ENCODE peak calls at places on chromosomes 13 and 19, in four cellular contexts. G is mesendoderm, Y is neuronal stem cell, R is IMR-90. P is an unnamed sample.
A peak's percentile ranks its signal among the peaks of the same experiment; 100 is the strongest.

GRCh38 chr13:92966900-92967299 is 259.7 kb upstream of the GPC6 start:
- DNase-seq in Y (no peak), G (no peak), R (no peak), P (no peak)

GRCh38 chr19:46480409-46480808 is 9.0 kb upstream of the PNMA8A start:
- DNase-seq in G (no peak), Y (no peak), R (peak; percentile 82), P (no peak)

GRCh38 chr19:17202713-17203112 is 12.4 kb upstream of the USE1 start:
- DNase-seq in G (no peak), Y (no peak), R (no peak), P (no peak)

GRCh38 chr13:98495627-98496238 is 81.2 kb downstream of the STK24 start:
- DNase-seq in Y (no peak), R (no peak), G (no peak), P (no peak)

GRCh38 chr19:2261438-2262172 is 5.4 kb upstream of the JSRP1 start:
- DNase-seq in Y (no peak), R (no peak), G (peak; percentile 51), P (peak; percentile 55)

GRCh38 chr19:56837004-56837403 is 3.5 kb downstream of the PEG3 start:
- DNase-seq in R (no peak), G (peak; percentile 76), Y (no peak), P (peak; percentile 54)

GRCh38 chr19:39401549-39402416 is 4.9 kb upstream of the ZFP36 start:
- DNase-seq in R (peak; percentile 89), G (peak; percentile 70), Y (no peak), P (peak; percentile 83)

GRCh38 chr19:49403404-49404187 is 15.5 kb downstream of the KASH5 start:
- DNase-seq in R (peak; percentile 33), G (peak; percentile 98), Y (no peak), P (no peak)

GRCh38 chr19:6674868-6675305 is 4.9 kb upstream of the TNFSF14 start:
- DNase-seq in G (peak; percentile 80), R (peak; percentile 21), Y (peak; percentile 17), P (no peak)

GRCh38 chr13:75550159-75550567 is 572 bp downstream of the UCHL3 start:
- DNase-seq in G (peak; percentile 40), R (peak; percentile 87), Y (no peak), P (peak; percentile 52)

GRCh38 chr19:17479325-17479791 is 9.0 kb downstream of the SLC27A1 start:
- DNase-seq in R (peak; percentile 76), Y (no peak), G (no peak), P (peak; percentile 78)

GRCh38 chr13:110433014-110433413 is 125.9 kb downstream of the COL4A2 start:
- DNase-seq in R (no peak), G (no peak), Y (no peak), P (no peak)

GRCh38 chr19:3785938-3786824 is at the start of gene MATK:
- DNase-seq in Y (no peak), G (no peak), R (no peak), P (no peak)

DNA sequence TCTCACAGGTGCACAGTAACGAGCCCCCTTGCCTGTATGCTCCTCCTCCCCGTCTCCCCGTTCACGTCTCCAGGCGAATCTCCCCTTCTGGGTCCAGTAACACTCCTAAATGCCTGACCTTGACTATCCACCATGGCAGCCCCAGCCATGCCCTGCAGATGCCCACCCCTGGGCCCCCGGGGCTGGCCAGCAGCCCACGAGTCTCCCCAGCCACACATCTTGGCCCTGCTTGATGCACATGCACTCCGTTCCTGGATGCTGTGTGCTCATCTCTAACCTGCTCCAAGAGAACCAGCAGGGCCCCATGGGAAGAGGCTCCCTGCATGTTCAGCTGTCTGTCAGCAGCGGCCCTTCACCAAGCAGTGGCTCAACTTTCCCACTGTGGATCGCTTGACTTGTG is 32.0 kb downstream of the HPN start:
- DNase-seq in Y (no peak), G (no peak), R (no peak), P (no peak)
- H2BK5ac ChIP-seq in Y (no peak overlapping the region), G (no peak overlapping the region), R (no peak overlapping the region), P (no peak overlapping the region)

DNA sequence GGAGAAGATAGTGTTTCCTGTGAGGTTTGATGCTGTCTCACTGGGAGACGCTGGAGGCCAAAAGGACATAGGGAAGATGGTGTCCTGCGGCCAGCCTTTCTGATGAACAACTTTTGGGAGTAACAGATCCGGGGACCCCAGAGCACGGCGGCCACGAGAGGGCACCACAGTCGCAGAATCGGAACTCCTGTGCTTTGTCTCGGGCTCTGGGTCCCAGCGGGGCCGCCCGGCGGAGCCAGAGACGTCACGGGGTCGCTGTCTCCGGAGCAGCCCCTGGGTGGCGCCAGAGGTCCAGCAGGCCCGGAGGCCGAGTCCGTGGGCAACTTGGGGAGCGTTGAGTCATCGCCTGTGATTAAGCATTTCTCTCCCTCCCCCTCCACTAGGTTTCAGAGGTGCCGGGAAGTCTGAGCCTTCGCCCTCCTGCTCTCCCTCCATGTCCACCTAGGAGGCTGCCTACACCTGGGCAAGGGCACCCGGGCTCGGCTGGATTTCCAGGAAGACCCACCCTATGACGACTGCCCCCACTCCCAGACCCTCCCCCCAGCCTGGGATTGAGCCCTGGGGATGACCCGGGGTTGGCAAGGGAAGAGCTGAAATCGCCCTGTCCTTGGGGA is 3.2 kb downstream of the NANOS3 start:
- DNase-seq in R (peak; percentile 93), G (peak; percentile 96), Y (peak; percentile 86), P (peak; percentile 96)
- H3K18ac ChIP-seq in R (peak overlapping the region; percentile 30), G (peak overlapping the region; percentile 89), Y (peak overlapping the region; percentile 95), P (peak overlapping the region; percentile 62)

GRCh38 chr19:36139120-36139472 is 770 bp upstream of the CAPNS1 start:
- DNase-seq in R (no peak), G (no peak), Y (no peak), P (no peak)
- H2BK120ac ChIP-seq in R (peak overlapping the region; percentile 56), G (no peak overlapping the region), Y (no peak overlapping the region), P (peak overlapping the region; percentile 43)

GRCh38 chr13:42039946-42040729 is 8.3 kb upstream of the DGKH start:
- DNase-seq in Y (peak; percentile 77), G (peak; percentile 73), R (peak; percentile 86), P (peak; percentile 69)

GRCh38 chr13:42041684-42042035 is 6.8 kb upstream of the DGKH start:
- DNase-seq in R (peak; percentile 63), G (peak; percentile 86), Y (peak; percentile 29), P (peak; percentile 62)

GRCh38 chr13:42041017-42041683 is 7.3 kb upstream of the DGKH start:
- DNase-seq in Y (peak; percentile 45), G (peak; percentile 71), R (peak; percentile 44), P (peak; percentile 46)

GRCh38 chr13:42039457-42039945 is 8.9 kb upstream of the DGKH start:
- DNase-seq in G (no peak), R (no peak), Y (peak; percentile 12), P (no peak)

GRCh38 chr13:42040730-42041016 is 7.8 kb upstream of the DGKH start:
- DNase-seq in R (no peak), G (no peak), Y (no peak), P (no peak)
- H2BK5ac ChIP-seq in R (peak overlapping the region; percentile 4), G (no peak overlapping the region), Y (no peak overlapping the region), P (no peak overlapping the region)

GRCh38 chr13:67221630-67222226 is 8.4 kb downstream of the PCDH9 start:
- DNase-seq in R (no peak), G (no peak), Y (no peak), P (no peak)

GRCh38 chr13:67224148-67224846 is 5.8 kb downstream of the PCDH9 start:
- DNase-seq in G (peak; percentile 77), R (peak; percentile 82), Y (peak; percentile 56), P (no peak)

GRCh38 chr13:67225252-67226159 is 4.6 kb downstream of the PCDH9 start:
- DNase-seq in G (no peak), R (no peak), Y (no peak), P (no peak)

GRCh38 chr13:67223024-67223423 is 7.1 kb downstream of the PCDH9 start:
- DNase-seq in Y (no peak), G (no peak), R (peak; percentile 60), P (no peak)

GRCh38 chr13:67223742-67224141 is 6.4 kb downstream of the PCDH9 start:
- DNase-seq in R (peak; percentile 32), Y (no peak), G (no peak), P (no peak)
- H3K18ac ChIP-seq in R (no peak overlapping the region), Y (no peak overlapping the region), G (no peak overlapping the region), P (no peak overlapping the region)

GRCh38 chr19:42538841-42539709 is 10.8 kb upstream of the CEACAM1 start:
- DNase-seq in Y (no peak), G (no peak), R (no peak), P (no peak)

GRCh38 chr19:42542791-42543190 is 14.5 kb upstream of the CEACAM1 start:
- DNase-seq in G (no peak), R (no peak), Y (no peak), P (no peak)

GRCh38 chr19:42544146-42544545 is 15.9 kb upstream of the CEACAM1 start:
- DNase-seq in Y (no peak), G (no peak), R (no peak), P (no peak)

GRCh38 chr19:42540071-42540553 is 11.8 kb upstream of the CEACAM1 start:
- DNase-seq in Y (no peak), R (no peak), G (peak; percentile 38), P (no peak)
- H2BK120ac ChIP-seq in Y (no peak overlapping the region), R (no peak overlapping the region), G (no peak overlapping the region), P (peak overlapping the region; percentile 29)

GRCh38 chr13:27018230-27018875 is 153.3 kb downstream of the USP12 start:
- DNase-seq in G (no peak), R (no peak), Y (no peak), P (no peak)

GRCh38 chr13:27012482-27013197 is 159.0 kb downstream of the USP12 start:
- DNase-seq in R (peak; percentile 89), G (no peak), Y (no peak), P (peak; percentile 18)

GRCh38 chr13:27011661-27012060 is 159.9 kb downstream of the USP12 start:
- DNase-seq in R (no peak), G (no peak), Y (no peak), P (no peak)

GRCh38 chr13:27016871-27017270 is 154.7 kb downstream of the USP12 start:
- DNase-seq in Y (no peak), R (no peak), G (no peak), P (no peak)

GRCh38 chr13:27014406-27015359 is 156.9 kb downstream of the USP12 start:
- DNase-seq in G (no peak), R (no peak), Y (no peak), P (no peak)
- H2BK5ac ChIP-seq in G (no peak overlapping the region), R (no peak overlapping the region), Y (no peak overlapping the region), P (no peak overlapping the region)

DNA sequence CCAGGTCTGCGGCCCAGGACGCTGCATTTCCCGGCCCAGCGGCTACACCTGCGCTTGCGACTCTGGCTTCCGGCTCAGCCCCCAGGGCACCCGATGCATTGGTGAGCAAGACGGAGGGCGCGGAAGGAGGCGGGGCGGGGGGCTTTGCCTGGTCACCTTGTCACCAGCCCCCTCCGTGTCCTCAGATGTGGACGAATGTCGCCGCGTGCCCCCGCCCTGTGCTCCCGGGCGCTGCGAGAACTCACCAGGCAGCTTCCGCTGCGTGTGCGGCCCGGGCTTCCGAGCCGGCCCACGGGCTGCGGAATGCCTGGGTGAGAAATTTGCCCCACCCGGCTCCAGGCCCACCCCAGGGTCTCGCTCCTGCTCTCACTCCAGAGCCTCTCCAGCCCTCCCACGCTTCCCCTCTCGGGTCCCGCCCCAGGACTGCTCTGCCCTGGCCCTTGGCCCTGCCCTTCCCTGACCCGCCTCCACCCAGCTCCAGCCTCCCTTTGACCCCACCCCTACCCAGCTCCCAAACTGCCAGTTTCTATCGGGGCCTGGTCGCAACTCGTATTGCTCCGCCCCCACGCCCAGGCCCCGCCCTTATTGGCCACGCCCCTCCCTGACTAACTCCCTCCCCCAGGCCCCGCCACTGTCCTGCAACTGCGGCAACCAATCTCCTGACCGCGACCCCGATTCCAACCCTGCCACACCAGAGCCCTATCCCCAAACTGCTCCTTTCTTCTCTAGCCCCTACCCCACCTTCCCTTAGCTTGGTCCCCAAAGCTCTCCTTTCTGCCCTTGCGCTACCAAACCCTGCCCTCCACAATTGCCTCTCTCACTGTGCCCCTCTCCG is 8.6 kb downstream of the LTBP4 start:
- DNase-seq in G (peak; percentile 95), R (no peak), Y (peak; percentile 80), P (peak; percentile 82)
- H3K18ac ChIP-seq in G (no peak overlapping the region), R (no peak overlapping the region), Y (peak overlapping the region; percentile 81), P (peak overlapping the region; percentile 39)